ENCODE peak calls at places on chromosomes 3 and 15, in five cellular contexts. E is endothelial cell, C is GM10248, M is astrocyte of the spinal cord, V is ovary. W is an unnamed sample.

GRCh38 chr15:33720952-33721351 is 247.3 kb upstream of the CHRM5 start:
- DNase-seq in V (no peak), E (no peak), M (peak), C (no peak), W (no peak)

GRCh38 chr3:31456373-31456772 is 76.4 kb upstream of the STT3B start:
- DNase-seq in M (no peak), V (no peak), E (no peak), C (no peak), W (no peak)

GRCh38 chr3:15215996-15216395 is 9.9 kb downstream of the CAPN7 start:
- DNase-seq in C (no peak), V (no peak), M (no peak), E (no peak), W (no peak)

GRCh38 chr3:111915905-111916304 is 56.8 kb downstream of the PHLDB2 start:
- DNase-seq in M (peak), V (no peak), E (no peak), C (no peak), W (no peak)

GRCh38 chr3:31106204-31106603 is 211.7 kb upstream of the GADL1 start:
- DNase-seq in M (peak), C (no peak), V (no peak), E (no peak), W (no peak)

GRCh38 chr15:82699726-82700125 is 9.9 kb downstream of the AP3B2 start:
- DNase-seq in E (peak), M (no peak), C (no peak), V (no peak), W (no peak)

GRCh38 chr3:171354049-171354705 is 106.0 kb downstream of the TNIK start:
- DNase-seq in M (no peak), V (no peak), E (no peak), C (no peak), W (no peak)

GRCh38 chr3:12405432-12406272 is 78.6 kb upstream of the TSEN2 start:
- DNase-seq in M (peak), E (no peak), V (peak), C (no peak), W (no peak)

GRCh38 chr3:124745756-124746155 is 15.5 kb downstream of the UMPS start:
- DNase-seq in V (no peak), M (no peak), E (no peak), C (no peak), W (no peak)

GRCh38 chr3:138492980-138493675 is 58.7 kb downstream of the ESYT3 start:
- DNase-seq in M (no peak), V (no peak), E (no peak), C (no peak), W (no peak)

GRCh38 chr15:100723323-100723801 is 121.0 kb downstream of the ASB7 start:
- DNase-seq in V (no peak), M (no peak), C (peak), E (no peak), W (no peak)

GRCh38 chr3:15096026-15096425 is 2.9 kb downstream of the RBSN start:
- DNase-seq in E (no peak), M (no peak), C (no peak), V (no peak), W (no peak)

GRCh38 chr15:54082836-54083492 is 104.7 kb downstream of the UNC13C start:
- DNase-seq in E (peak), M (no peak), V (no peak), C (no peak), W (no peak)

GRCh38 chr15:29859981-29860745 is 37.9 kb upstream of the TJP1 start:
- DNase-seq in E (no peak), V (no peak), M (peak), C (no peak), W (no peak)

GRCh38 chr3:55416381-55416821 is 70.7 kb downstream of the WNT5A start:
- DNase-seq in E (no peak), M (peak), V (no peak), C (no peak), W (no peak)

GRCh38 chr15:63759752-63760151 is 74.0 kb downstream of the HERC1 start:
- DNase-seq in E (no peak), M (no peak), V (no peak), C (no peak), W (no peak)

GRCh38 chr3:143972155-143972494 is 502 bp downstream of the DIPK2A start:
- DNase-seq in E (peak), M (peak), C (no peak), V (no peak), W (no peak)

GRCh38 chr15:25056484-25057429 is 102.0 kb downstream of the SNRPN start:
- DNase-seq in E (no peak), M (no peak), C (no peak), V (no peak), W (peak)

GRCh38 chr3:46853441-46854410 is 9.5 kb downstream of the MYL3 start:
- DNase-seq in V (no peak), E (no peak), M (no peak), C (no peak), W (no peak)

GRCh38 chr15:50182233-50183013 is 427 bp downstream of the SLC27A2 start:
- DNase-seq in C (peak), E (peak), M (peak), V (no peak), W (no peak)

GRCh38 chr15:78195735-78196201 is 38.6 kb downstream of the ACSBG1 start:
- DNase-seq in C (peak), V (no peak), M (no peak), E (peak), W (no peak)

GRCh38 chr3:140397847-140398246 is 280.0 kb upstream of the TRIM42 start:
- DNase-seq in M (no peak), E (no peak), C (no peak), V (no peak), W (no peak)

GRCh38 chr3:125072310-125072709 is 16.5 kb upstream of the HEG1 start:
- DNase-seq in V (no peak), C (no peak), M (peak), E (no peak), W (no peak)

GRCh38 chr15:92527197-92527596 is 128.4 kb downstream of the FAM174B start:
- DNase-seq in M (peak), C (no peak), E (no peak), V (no peak), W (no peak)

GRCh38 chr3:61989681-61990080 is 383.7 kb downstream of the FEZF2 start:
- DNase-seq in M (no peak), C (no peak), E (no peak), V (no peak), W (no peak)

GRCh38 chr3:152943645-152944044 is 108.7 kb downstream of the P2RY1 start:
- DNase-seq in C (no peak), E (no peak), V (no peak), M (no peak), W (no peak)

GRCh38 chr3:24264011-24264410 is 230.6 kb downstream of the THRB start:
- DNase-seq in M (no peak), E (no peak), C (no peak), V (no peak), W (no peak)

GRCh38 chr3:195450731-195451229 is 8.0 kb upstream of the ACAP2 start:
- DNase-seq in C (no peak), M (peak), V (peak), E (no peak), W (peak)

GRCh38 chr3:102471001-102471400 is 36.2 kb downstream of the ZPLD1 start:
- DNase-seq in V (no peak), M (no peak), E (peak), C (no peak), W (no peak)

GRCh38 chr3:14428087-14429067 is 26.0 kb downstream of the SLC6A6 start:
- DNase-seq in M (peak), C (peak), E (no peak), V (no peak), W (no peak)

GRCh38 chr3:131047582-131047981 is 20.9 kb downstream of the NEK11 start:
- DNase-seq in V (no peak), E (no peak), M (no peak), C (no peak), W (no peak)

GRCh38 chr15:43285609-43286037 is 18.9 kb upstream of the TGM5 start:
- DNase-seq in M (peak), C (peak), E (peak), V (peak), W (peak)

DNA sequence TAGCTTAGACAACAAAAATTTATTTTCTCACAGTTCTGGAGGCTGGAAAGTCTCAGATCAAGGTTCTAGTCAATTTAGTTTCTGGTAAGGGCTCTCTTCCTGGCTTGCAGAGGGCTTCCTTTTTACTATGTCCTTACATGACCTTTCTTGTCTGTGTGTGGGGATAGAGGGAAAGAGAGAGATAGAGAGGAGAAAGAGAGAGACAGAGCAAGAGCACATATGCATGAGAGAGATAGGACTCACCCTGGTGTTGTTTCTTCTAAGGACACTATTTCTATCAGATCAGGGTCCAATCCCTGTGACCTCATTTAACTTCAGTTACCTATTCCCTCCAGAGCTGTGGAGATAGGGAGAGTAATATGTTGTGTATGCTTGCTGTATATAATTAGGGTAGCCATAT is 44.9 kb upstream of the TEX9 start:
- DNase-seq in E (no peak), M (no peak), V (no peak), C (no peak), W (no peak)
- TF ChIP-seq CTCF in E (no peak), M (no peak), V (no peak), C (no peak), W (no peak)

DNA sequence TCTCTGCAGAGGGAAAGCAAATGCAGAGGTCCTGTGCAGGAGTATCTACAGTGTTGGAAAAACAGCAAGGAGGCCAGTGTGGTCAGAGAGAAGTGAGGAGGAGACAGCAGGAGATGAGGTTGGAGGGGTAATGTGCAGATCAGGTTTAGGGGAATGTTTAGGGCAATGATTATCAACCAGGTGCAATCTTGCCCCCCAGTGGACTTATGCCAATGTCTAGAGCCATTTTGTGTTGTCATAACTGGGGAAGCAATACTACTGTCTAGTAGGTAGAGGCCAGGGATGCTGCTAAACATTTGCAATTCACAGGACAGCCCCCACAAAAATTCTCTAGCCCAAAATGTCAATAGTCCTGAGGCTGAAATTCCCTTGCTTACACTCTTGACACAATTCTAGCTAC is 13.1 kb downstream of the CCDC191 start:
- DNase-seq in V (no peak), C (no peak), M (no peak), E (no peak), W (no peak)
- TF ChIP-seq CTCF in V (no peak), C (no peak), M (no peak), E (no peak), W (no peak)

GRCh38 chr3:98343647-98344507 is 9.8 kb upstream of the OR5K4 start:
- DNase-seq in E (peak), C (peak), V (no peak), M (peak), W (no peak)
- TF ChIP-seq CTCF in E (peak), C (peak), V (no peak), M (peak), W (peak)

GRCh38 chr3:37913531-37913930 is 51.9 kb downstream of the CTDSPL start:
- DNase-seq in M (no peak), V (no peak), C (no peak), E (no peak), W (no peak)

GRCh38 chr3:37909067-37909911 is 47.6 kb downstream of the CTDSPL start:
- DNase-seq in C (no peak), E (no peak), V (no peak), M (no peak), W (no peak)

GRCh38 chr3:37907906-37908305 is 46.2 kb downstream of the CTDSPL start:
- DNase-seq in V (no peak), E (no peak), C (peak), M (peak), W (no peak)

GRCh38 chr3:37910666-37911400 is 49.2 kb downstream of the CTDSPL start:
- DNase-seq in E (no peak), M (no peak), V (no peak), C (no peak), W (no peak)

DNA sequence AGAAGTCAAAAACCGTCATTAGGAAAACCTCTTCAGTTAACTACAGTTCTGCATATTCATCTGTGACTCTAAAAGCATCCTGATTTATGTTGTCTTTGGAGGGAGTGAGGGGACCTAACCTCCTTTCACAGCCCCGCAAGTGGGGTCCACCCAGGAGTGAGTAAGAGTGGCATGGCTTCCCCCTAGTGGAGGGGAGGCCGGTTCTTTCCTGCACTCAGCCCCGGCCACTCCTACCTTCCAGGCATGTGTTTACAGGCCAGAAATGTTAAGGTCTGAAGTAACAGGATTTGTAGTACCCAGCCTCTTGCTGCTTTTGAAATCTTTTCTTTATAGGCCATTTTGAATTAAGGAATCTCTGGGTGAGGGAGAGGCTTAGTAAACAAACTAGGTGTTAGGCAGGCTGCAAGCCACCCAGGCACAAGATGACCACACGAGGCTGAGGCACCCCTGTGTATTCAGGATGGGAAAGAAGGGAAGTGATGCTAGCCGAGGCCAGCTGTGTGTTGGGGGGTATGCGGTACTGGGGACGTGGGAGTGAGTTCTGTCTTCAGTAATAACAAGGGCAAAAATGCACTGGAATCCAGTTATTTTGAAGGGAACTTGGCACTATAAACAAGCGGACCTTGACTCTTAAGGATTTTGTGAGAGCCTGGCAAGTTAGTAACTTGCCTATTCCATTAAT is 50.5 kb downstream of the CTDSPL start:
- DNase-seq in V (no peak), E (no peak), C (no peak), M (no peak), W (no peak)
- TF ChIP-seq CTCF in V (no peak), E (no peak), C (no peak), M (no peak), W (no peak)

DNA sequence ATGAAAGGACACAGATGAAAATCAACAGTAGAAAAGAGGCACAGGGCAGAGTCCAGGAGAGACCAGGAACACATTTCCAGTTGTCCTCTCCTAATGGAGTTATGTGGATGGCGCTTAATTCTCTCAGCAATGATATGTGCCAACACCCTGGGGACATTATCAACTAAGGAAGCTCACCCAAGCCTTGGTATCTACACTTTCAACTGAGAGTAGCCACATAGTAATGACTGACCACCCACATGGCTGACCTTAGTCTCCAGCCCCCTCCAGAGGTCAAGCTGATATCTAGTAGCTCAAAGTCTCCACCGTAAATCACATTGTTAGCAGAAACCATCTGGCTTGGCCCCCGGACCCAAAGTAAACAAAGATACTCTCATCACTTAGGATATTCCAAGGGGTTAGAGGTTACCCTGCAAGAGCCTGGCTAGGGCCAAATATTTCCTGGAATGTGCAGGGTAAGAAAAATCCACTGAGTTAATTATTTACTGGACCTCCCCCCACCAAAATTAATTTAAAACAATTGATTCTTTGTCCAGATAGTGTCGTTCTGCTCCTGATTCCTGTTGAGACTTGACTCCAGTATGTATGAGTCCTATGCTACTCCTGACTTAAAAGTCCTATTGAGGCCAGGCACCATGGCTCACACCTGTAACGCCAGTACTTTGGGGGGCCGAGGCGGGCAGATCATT is 24.8 kb downstream of the GABRR3 start:
- DNase-seq in C (no peak), M (no peak), E (no peak), V (no peak), W (no peak)
- TF ChIP-seq CTCF in C (no peak), M (no peak), E (no peak), V (no peak), W (no peak)